ENCODE peak calls at places on chromosomes 4 and X, in six cellular contexts. Z, T, O, A, R and D are unnamed samples. For H3K4me1, the result is how much of the 10 kb centered on the place peaks cover.

GRCh38 chr4:173506780-173507211 is 23.2 kb downstream of the HAND2 start:
- DNase-seq in Z (no peak), T (no peak), O (no peak), A (no peak), R (no peak), D (no peak)

GRCh38 chr4:76558391-76559235 is 123.6 kb downstream of the SHROOM3 start:
- DNase-seq in Z (peak), T (no peak), O (no peak), A (no peak), R (no peak), D (no peak)

GRCh38 chr4:184313710-184314659 is 96.3 kb upstream of the ENPP6 start:
- DNase-seq in Z (no peak), T (peak), O (no peak), A (no peak), R (no peak), D (no peak)

GRCh38 chr4:184706453-184706852 is 27.4 kb downstream of the CENPU start:
- DNase-seq in Z (no peak), T (no peak), O (no peak), A (no peak), R (no peak), D (no peak)

GRCh38 chr4:18593297-18594002 is 571.9 kb upstream of the LCORL start:
- DNase-seq in Z (peak), T (peak), O (peak), A (no peak), R (peak), D (peak)

GRCh38 chrX:118541482-118541881 is 45.9 kb downstream of the DOCK11 start:
- DNase-seq in Z (no peak), T (no peak), O (no peak), A (no peak), R (no peak), D (no peak)

GRCh38 chrX:126339926-126340325 is 173.8 kb upstream of the DCAF12L2 start:
- DNase-seq in Z (no peak), T (no peak), O (peak), A (no peak), R (no peak), D (no peak)

GRCh38 chrX:2664497-2664896 is 26.6 kb upstream of the CD99 start:
- DNase-seq in Z (peak), T (peak), O (no peak), A (no peak), R (peak), D (no peak)

GRCh38 chr4:110059556-110060191 is 138.7 kb downstream of the ELOVL6 start:
- DNase-seq in Z (no peak), T (peak), O (peak), A (no peak), R (peak), D (peak)

GRCh38 chr4:8515316-8516060 is 64.7 kb upstream of the GPR78 start:
- DNase-seq in Z (no peak), T (no peak), O (no peak), A (no peak), R (peak), D (no peak)

GRCh38 chrX:4263005-4263404 is 549.6 kb upstream of the PRKX start:
- DNase-seq in Z (no peak), T (no peak), O (peak), A (no peak), R (no peak), D (no peak)

GRCh38 chrX:148691456-148691855 is 191.0 kb downstream of the AFF2 start:
- DNase-seq in Z (peak), T (no peak), O (no peak), A (no peak), R (no peak), D (no peak)

GRCh38 chr4:145909331-145909730 is 29.3 kb downstream of the ZNF827 start:
- DNase-seq in Z (no peak), T (peak), O (peak), A (peak), R (no peak), D (no peak)

GRCh38 chr4:166091146-166091545 is 218.1 kb downstream of the TLL1 start:
- DNase-seq in Z (no peak), T (no peak), O (peak), A (no peak), R (no peak), D (no peak)

GRCh38 chrX:19121466-19121865 is 802 bp downstream of the ADGRG2 start:
- DNase-seq in Z (no peak), T (no peak), O (no peak), A (no peak), R (no peak), D (no peak)

GRCh38 chr4:93828830-93829530 is 427 bp downstream of the ATOH1 start:
- DNase-seq in Z (no peak), T (peak), O (no peak), A (peak), R (no peak), D (no peak)

GRCh38 chr4:7968262-7968896 is 28.7 kb upstream of the AFAP1 start:
- DNase-seq in Z (no peak), T (no peak), O (no peak), A (no peak), R (no peak), D (peak)

GRCh38 chr4:20532096-20532495 is 168.2 kb upstream of the PACRGL start:
- DNase-seq in Z (no peak), T (no peak), O (no peak), A (no peak), R (no peak), D (no peak)

GRCh38 chrX:22194207-22194606 is 78.5 kb upstream of the CBLL2 start:
- DNase-seq in Z (no peak), T (no peak), O (no peak), A (no peak), R (no peak), D (no peak)

GRCh38 chr4:2255501-2256155 is 6.3 kb downstream of the MXD4 start:
- DNase-seq in Z (peak), T (peak), O (no peak), A (peak), R (no peak), D (no peak)

GRCh38 chr4:81769244-81769643 is 297.5 kb upstream of the RASGEF1B start:
- DNase-seq in Z (no peak), T (no peak), O (no peak), A (no peak), R (no peak), D (no peak)

GRCh38 chr4:86032476-86033022 is 327.3 kb downstream of the MAPK10 start:
- DNase-seq in Z (peak), T (no peak), O (peak), A (no peak), R (peak), D (no peak)

GRCh38 chr4:54320826-54321320 is 91.8 kb downstream of the PDGFRA start:
- DNase-seq in Z (no peak), T (no peak), O (peak), A (no peak), R (no peak), D (no peak)

GRCh38 chr4:14249226-14249625 is 621.7 kb upstream of the BOD1L1 start:
- DNase-seq in Z (no peak), T (no peak), O (no peak), A (no peak), R (no peak), D (no peak)

GRCh38 chrX:55135171-55135570 is 46.4 kb downstream of the PAGE2 start:
- DNase-seq in Z (peak), T (peak), O (peak), A (no peak), R (peak), D (peak)

GRCh38 chr4:114277690-114278089 is 298.2 kb upstream of the ARSJ start:
- DNase-seq in Z (peak), T (no peak), O (no peak), A (no peak), R (no peak), D (no peak)

GRCh38 chrX:111515298-111515697 is 3.9 kb downstream of the SERTM2 start:
- DNase-seq in Z (no peak), T (no peak), O (no peak), A (no peak), R (no peak), D (no peak)

GRCh38 chr4:155271557-155271956 is 63.1 kb downstream of the NPY2R start:
- DNase-seq in Z (no peak), T (no peak), O (no peak), A (no peak), R (peak), D (no peak)

DNA sequence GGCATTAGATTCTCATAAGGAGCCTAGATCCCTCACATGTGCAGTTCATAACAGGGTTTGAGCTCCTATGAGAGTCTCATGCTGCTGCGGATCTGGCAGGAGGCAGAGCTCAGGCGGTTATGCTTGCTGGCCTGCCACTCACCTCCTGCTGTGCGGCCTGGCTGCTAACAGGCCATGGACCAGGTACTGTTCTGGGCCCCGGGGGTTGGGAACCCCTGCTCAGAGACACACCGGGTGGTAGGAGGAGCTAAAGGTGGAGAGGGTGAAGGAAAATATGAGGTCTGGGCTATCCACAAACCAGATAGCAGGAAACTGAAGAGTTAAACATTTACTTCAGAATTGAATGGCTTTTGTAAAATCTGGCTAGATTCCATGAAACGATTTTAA is 5.9 kb upstream of the F11 start:
- DNase-seq in Z (no peak), T (no peak), O (no peak), A (no peak), R (no peak), D (no peak)
- H3K4me1 ChIP-seq in Z (under half), T (under half), O (under half), A (under half), R (under half), D (under half)

GRCh38 chrX:49231333-49232000 is 1.7 kb downstream of the CACNA1F start:
- DNase-seq in Z (no peak), T (no peak), O (no peak), A (peak), R (no peak), D (no peak)

GRCh38 chrX:49232525-49232924 is 615 bp downstream of the CACNA1F start:
- DNase-seq in Z (no peak), T (no peak), O (no peak), A (no peak), R (no peak), D (no peak)

GRCh38 chrX:49228185-49228584 is 5.0 kb downstream of the CACNA1F start:
- DNase-seq in Z (no peak), T (no peak), O (no peak), A (peak), R (no peak), D (no peak)

GRCh38 chrX:49233176-49233575 is at the start of gene CACNA1F:
- DNase-seq in Z (no peak), T (no peak), O (no peak), A (peak), R (no peak), D (no peak)

DNA sequence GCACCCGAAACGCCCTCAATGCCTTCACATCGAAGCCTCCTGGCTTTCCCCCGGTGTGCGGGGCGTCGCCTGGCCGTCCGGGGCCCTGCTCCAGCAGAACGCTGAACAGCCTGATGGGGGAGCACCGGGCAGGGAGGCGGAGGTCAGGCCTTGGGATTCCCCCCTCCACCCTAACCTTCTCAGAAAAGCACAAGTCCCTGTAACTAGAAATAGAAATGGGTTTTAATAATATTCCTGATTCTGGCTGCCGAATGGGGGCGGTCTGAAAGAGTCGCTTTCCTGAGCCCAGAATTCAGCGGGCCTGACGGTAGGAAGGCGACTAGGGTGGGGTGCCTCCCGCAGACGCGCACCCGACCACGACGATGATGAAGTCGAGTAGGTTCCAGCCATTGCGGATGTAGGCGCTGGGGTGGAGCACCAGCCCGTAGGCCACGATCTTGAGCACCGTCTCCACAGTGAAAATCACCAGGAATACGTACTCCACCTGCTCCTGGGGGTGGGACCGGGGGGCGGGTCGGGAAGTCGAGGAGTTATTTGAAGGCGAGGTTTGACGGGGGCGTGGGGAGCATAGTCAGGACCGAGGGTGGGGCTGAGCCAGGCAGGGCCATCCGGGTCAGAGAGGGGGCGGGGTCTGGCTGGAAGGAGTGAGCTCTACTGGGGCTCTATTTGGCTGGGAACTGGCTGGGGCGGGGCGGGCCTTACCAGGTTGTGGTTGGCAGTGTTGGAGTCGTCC is 2.5 kb downstream of the CACNA1F start:
- DNase-seq in Z (no peak), T (peak), O (no peak), A (peak), R (no peak), D (no peak)
- H3K9ac ChIP-seq in Z (no peak), T (peak), O (no peak), A (no peak), R (no peak), D (no peak)

GRCh38 chr4:37983951-37984350 is 23.8 kb downstream of the PTTG2 start:
- DNase-seq in Z (no peak), T (no peak), O (peak), A (no peak), R (peak), D (no peak)

GRCh38 chr4:37981844-37982720 is 21.9 kb downstream of the PTTG2 start:
- DNase-seq in Z (peak), T (no peak), O (peak), A (no peak), R (no peak), D (no peak)

GRCh38 chr4:37985730-37986275 is 25.6 kb downstream of the PTTG2 start:
- DNase-seq in Z (no peak), T (no peak), O (no peak), A (no peak), R (no peak), D (no peak)

GRCh38 chr4:37981425-37981824 is 21.2 kb downstream of the PTTG2 start:
- DNase-seq in Z (no peak), T (no peak), O (no peak), A (no peak), R (no peak), D (no peak)

GRCh38 chr4:37982736-37983135 is 22.5 kb downstream of the PTTG2 start:
- DNase-seq in Z (no peak), T (no peak), O (no peak), A (no peak), R (no peak), D (no peak)
- H3K4me1 ChIP-seq in Z (under half), T (under half), O (under half), A (under half), R (under half), D (under half)

GRCh38 chr4:40317921-40318658 is 17.0 kb upstream of the CHRNA9 start:
- DNase-seq in Z (no peak), T (no peak), O (peak), A (no peak), R (no peak), D (no peak)

GRCh38 chr4:40311811-40312346 is 23.3 kb upstream of the CHRNA9 start:
- DNase-seq in Z (no peak), T (no peak), O (no peak), A (no peak), R (no peak), D (peak)

GRCh38 chr4:40316782-40317635 is 18.1 kb upstream of the CHRNA9 start:
- DNase-seq in Z (peak), T (peak), O (peak), A (no peak), R (peak), D (peak)

GRCh38 chr4:40314951-40315350 is 20.2 kb upstream of the CHRNA9 start:
- DNase-seq in Z (no peak), T (no peak), O (peak), A (no peak), R (peak), D (no peak)

DNA sequence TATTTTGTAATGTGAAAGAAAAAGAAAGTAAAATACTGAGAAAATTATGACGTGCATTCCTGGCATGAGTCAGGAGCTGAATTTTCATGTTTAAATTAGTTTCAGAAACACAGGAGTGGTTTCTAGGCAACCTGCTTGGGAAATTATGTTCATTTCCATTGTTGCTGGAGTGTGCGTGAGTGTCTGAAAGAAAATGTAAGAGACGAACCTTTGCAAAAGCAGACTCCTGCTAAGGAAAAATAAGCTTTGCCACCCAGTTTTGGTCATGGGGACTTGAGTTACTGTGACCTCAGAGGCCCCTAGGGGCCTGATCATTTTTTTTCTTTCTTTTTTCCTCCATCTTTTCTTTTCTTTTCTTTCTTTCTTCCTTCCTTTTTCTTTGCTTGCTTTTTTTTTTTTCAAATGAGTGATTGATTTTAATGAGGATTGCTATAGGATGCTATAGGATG is 18.8 kb upstream of the CHRNA9 start:
- DNase-seq in Z (peak), T (no peak), O (peak), A (no peak), R (peak), D (peak)
- H3K9ac ChIP-seq in Z (peak), T (no peak), O (peak), A (peak), R (peak), D (peak)

GRCh38 chr4:6781561-6781960 is 966 bp upstream of the KIAA0232 start:
- DNase-seq in Z (no peak), T (no peak), O (no peak), A (no peak), R (no peak), D (no peak)

GRCh38 chr4:6781113-6781512 is 1.4 kb upstream of the KIAA0232 start:
- DNase-seq in Z (no peak), T (no peak), O (no peak), A (no peak), R (no peak), D (no peak)

GRCh38 chr4:6783111-6783981 is 819 bp downstream of the KIAA0232 start:
- DNase-seq in Z (peak), T (peak), O (peak), A (peak), R (peak), D (peak)

GRCh38 chr4:6782147-6782845 is at the start of gene KIAA0232:
- DNase-seq in Z (peak), T (peak), O (peak), A (peak), R (peak), D (peak)

GRCh38 chr4:6782846-6783110 is 251 bp downstream of the KIAA0232 start:
- DNase-seq in Z (no peak), T (no peak), O (no peak), A (no peak), R (no peak), D (no peak)
- H3K4me1 ChIP-seq in Z (under half), T (under half), O (under half), A (under half), R (under half), D (under half)

GRCh38 chr4:141645611-141646340 is 9.4 kb downstream of the IL15 start:
- DNase-seq in Z (peak), T (no peak), O (peak), A (no peak), R (peak), D (no peak)

GRCh38 chr4:141642068-141642467 is 5.7 kb downstream of the IL15 start:
- DNase-seq in Z (no peak), T (no peak), O (no peak), A (no peak), R (no peak), D (no peak)

GRCh38 chr4:141642711-141643110 is 6.3 kb downstream of the IL15 start:
- DNase-seq in Z (no peak), T (no peak), O (peak), A (no peak), R (no peak), D (peak)

GRCh38 chr4:141640692-141641091 is 4.3 kb downstream of the IL15 start:
- DNase-seq in Z (no peak), T (no peak), O (no peak), A (no peak), R (no peak), D (no peak)

DNA sequence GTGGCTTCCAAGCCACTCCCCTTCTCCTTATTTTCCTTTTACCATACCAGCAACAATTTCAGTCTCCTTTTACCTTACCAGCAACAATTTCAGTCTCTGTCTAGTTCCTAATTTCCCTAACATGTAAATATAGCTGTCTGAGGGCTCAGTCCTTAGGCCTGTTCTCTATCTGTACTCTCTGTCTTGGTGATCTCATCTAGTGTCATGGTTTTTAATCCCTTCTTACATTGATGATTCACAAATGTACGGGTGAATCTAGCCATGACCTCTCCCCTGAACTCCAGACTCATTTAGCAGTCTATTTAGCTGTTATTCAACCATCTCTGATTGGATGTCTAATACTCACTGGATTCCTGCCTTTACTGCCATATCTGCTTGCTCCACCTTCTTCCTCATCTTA is 7.2 kb downstream of the IL15 start:
- DNase-seq in Z (peak), T (no peak), O (peak), A (no peak), R (peak), D (peak)
- H3K9ac ChIP-seq in Z (peak), T (no peak), O (peak), A (no peak), R (no peak), D (no peak)

DNA sequence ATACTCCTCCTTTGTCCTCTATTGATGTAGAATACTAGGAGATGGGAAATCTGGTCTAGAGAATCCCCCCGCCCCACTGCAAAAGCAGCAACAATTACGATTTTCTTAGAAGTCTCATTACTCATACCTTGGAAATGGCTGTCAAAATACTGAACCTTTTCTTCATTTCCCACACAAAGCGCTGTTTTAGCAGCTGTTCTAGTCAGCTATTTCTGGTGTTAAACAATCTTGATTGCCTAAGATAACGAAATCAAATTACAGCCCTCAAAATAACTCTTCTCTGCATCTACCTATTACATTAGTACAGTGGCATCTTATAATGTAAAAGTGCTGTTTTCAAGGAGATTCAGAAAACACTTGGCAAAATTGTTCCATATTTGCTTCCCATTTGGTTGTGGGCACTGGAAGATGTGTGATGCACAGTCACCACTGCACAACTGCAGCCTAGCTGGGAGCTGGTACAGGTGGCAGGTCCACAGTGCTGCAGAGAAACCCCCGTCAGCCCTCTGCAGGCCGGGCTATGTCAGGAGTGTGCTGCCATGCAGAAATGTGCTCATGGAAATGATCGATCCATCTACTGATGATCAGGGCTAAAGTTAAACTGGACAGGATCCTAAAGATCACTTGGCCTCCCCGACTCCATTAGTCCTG is 50.4 kb downstream of the TBC1D9 start:
- DNase-seq in Z (peak), T (no peak), O (no peak), A (no peak), R (no peak), D (peak)
- H3K4me1 ChIP-seq in Z (under half), T (under half), O (under half), A (under half), R (under half), D (under half)

GRCh38 chrX:134002921-134003615 is 17.7 kb upstream of the GPC3 start:
- DNase-seq in Z (no peak), T (no peak), O (no peak), A (no peak), R (no peak), D (no peak)
- H3K9ac ChIP-seq in Z (no peak), T (no peak), O (no peak), A (no peak), R (no peak), D (no peak)